ENCODE peak calls at places on chromosome 10, in five cellular contexts. R, L, H, J and D are unnamed samples.

GRCh38 chr10:32348297-32349198 is 1.6 kb upstream of the EPC1 start:
- DNase-seq in R (peak; percentile 12), L (no peak), H (no peak), J (peak; percentile 46), D (peak; percentile 62)

GRCh38 chr10:1360011-1360580 is 303.9 kb downstream of the WDR37 start:
- DNase-seq in R (peak; percentile 58), L (no peak), H (peak; percentile 87), J (peak; percentile 34), D (no peak)

GRCh38 chr10:62095341-62096071 is 173.1 kb downstream of the RTKN2 start:
- DNase-seq in R (no peak), L (peak; percentile 89), H (no peak), J (no peak), D (no peak)

GRCh38 chr10:114749014-114749413 is 72.6 kb upstream of the FHIP2A start:
- DNase-seq in R (no peak), L (peak; percentile 27), H (no peak), J (peak; percentile 36), D (no peak)

GRCh38 chr10:48279081-48279751 is 4.7 kb upstream of the FRMPD2 start:
- DNase-seq in R (no peak), L (no peak), H (no peak), J (no peak), D (no peak)

GRCh38 chr10:119693262-119693957 is 32.4 kb upstream of the INPP5F start:
- DNase-seq in R (no peak), L (no peak), H (no peak), J (no peak), D (no peak)

GRCh38 chr10:46311501-46311951 is 24.7 kb downstream of the ANTXRL start:
- DNase-seq in R (no peak), L (no peak), H (no peak), J (no peak), D (no peak)

GRCh38 chr10:97270523-97271154 is 21.8 kb downstream of the ARHGAP19 start:
- DNase-seq in R (no peak), L (no peak), H (no peak), J (no peak), D (no peak)

GRCh38 chr10:72056113-72056512 is 32.2 kb downstream of the SPOCK2 start:
- DNase-seq in R (no peak), L (no peak), H (no peak), J (no peak), D (no peak)

GRCh38 chr10:102678842-102679289 is 34.6 kb downstream of the TRIM8 start:
- DNase-seq in R (peak; percentile 81), L (peak; percentile 70), H (peak; percentile 93), J (peak; percentile 76), D (peak; percentile 77)

GRCh38 chr10:71044720-71045119 is 156.4 kb upstream of the PCBD1 start:
- DNase-seq in R (no peak), L (no peak), H (no peak), J (no peak), D (no peak)

GRCh38 chr10:71134732-71135211 is 77.6 kb upstream of the UNC5B start:
- DNase-seq in R (no peak), L (no peak), H (no peak), J (no peak), D (no peak)

GRCh38 chr10:88064608-88065383 is 201.4 kb downstream of the PTEN start:
- DNase-seq in R (peak; percentile 60), L (peak; percentile 90), H (no peak), J (no peak), D (no peak)

GRCh38 chr10:122531935-122532334 is 28.6 kb upstream of the DMBT1 start:
- DNase-seq in R (no peak), L (no peak), H (no peak), J (no peak), D (no peak)

GRCh38 chr10:58064714-58065528 is 202.8 kb downstream of the IPMK start:
- DNase-seq in R (peak; percentile 43), L (peak; percentile 61), H (peak; percentile 52), J (peak; percentile 34), D (peak; percentile 75)

GRCh38 chr10:33143160-33143728 is 185.2 kb upstream of the ITGB1 start:
- DNase-seq in R (no peak), L (peak; percentile 83), H (no peak), J (no peak), D (no peak)

GRCh38 chr10:19819419-19820033 is 3.3 kb downstream of the PLXDC2 start:
- DNase-seq in R (peak; percentile 66), L (peak; percentile 76), H (no peak), J (peak; percentile 24), D (peak; percentile 75)

GRCh38 chr10:19815036-19815435 is 1.2 kb upstream of the PLXDC2 start:
- DNase-seq in R (no peak), L (no peak), H (no peak), J (no peak), D (no peak)

GRCh38 chr10:19815478-19816419 is 483 bp upstream of the PLXDC2 start:
- DNase-seq in R (peak; percentile 75), L (peak; percentile 85), H (peak; percentile 87), J (peak; percentile 8), D (no peak)

GRCh38 chr10:19816420-19817250 is at the start of gene PLXDC2:
- DNase-seq in R (peak; percentile 64), L (peak; percentile 66), H (peak; percentile 79), J (no peak), D (no peak)

DNA sequence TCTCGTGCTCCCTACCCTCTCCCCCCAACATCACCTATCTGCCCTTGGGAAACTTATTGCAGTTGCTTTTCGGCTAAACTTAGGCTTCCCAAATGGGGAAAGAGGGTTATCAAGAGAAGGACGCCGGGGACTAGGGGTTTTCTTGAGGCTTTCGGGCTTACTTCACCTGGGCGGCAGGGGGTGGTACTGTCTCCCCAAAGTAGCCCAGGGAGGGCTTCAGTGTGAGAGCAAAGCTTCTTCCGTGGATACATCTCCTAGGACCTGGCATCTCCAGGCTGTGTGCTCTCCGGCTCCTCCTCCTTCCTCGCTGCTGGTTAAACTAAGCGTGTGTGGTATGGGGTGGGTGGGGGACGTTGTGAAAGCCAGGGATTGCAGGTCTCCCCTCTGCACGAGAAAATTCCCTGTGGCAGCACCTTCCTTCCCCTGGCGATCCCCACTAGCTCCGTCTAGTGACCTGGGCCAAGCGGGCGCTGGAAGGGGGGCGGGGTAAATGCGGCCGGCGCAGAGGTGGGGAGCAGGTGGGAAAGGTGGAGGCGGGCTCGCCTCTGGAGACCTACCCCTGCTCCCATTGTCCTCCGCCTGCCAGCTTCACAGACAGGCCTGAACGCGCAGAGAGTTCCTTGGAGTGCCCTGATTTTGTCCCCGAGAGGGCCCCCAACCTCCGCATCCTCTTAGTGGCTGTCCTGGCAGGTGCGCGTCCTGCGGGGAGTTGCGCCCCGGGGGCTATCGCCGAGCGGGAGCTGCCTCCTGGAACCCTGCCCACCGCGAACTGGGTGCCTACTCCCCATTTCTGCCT is 1.2 kb downstream of the PLXDC2 start:
- DNase-seq in R (peak; percentile 51), L (peak; percentile 34), H (no peak), J (no peak), D (no peak)
- H2AFZ ChIP-seq in R (peak overlapping the region; percentile 93), L (peak overlapping the region; percentile 35), H (no peak overlapping the region), J (no peak overlapping the region), D (no peak overlapping the region)

GRCh38 chr10:121462955-121463354 is 135.3 kb downstream of the FGFR2 start:
- DNase-seq in R (peak; percentile 40), L (no peak), H (no peak), J (no peak), D (no peak)

GRCh38 chr10:121461307-121461706 is 136.9 kb downstream of the FGFR2 start:
- DNase-seq in R (no peak), L (no peak), H (no peak), J (no peak), D (no peak)

GRCh38 chr10:121466424-121466823 is 131.8 kb downstream of the FGFR2 start:
- DNase-seq in R (no peak), L (no peak), H (no peak), J (no peak), D (no peak)

GRCh38 chr10:121468726-121469125 is 129.5 kb downstream of the FGFR2 start:
- DNase-seq in R (no peak), L (no peak), H (no peak), J (no peak), D (no peak)

GRCh38 chr10:121465215-121465614 is 133.0 kb downstream of the FGFR2 start:
- DNase-seq in R (no peak), L (no peak), H (no peak), J (no peak), D (no peak)
- H3K79me2 ChIP-seq in R (no peaks in the 10 kb centered on the region), L (no peaks in the 10 kb centered on the region), H (no peaks in the 10 kb centered on the region), J (no peaks in the 10 kb centered on the region), D (no peaks in the 10 kb centered on the region)

GRCh38 chr10:125849448-125849847 is 26.1 kb downstream of the BCCIP start:
- DNase-seq in R (no peak), L (no peak), H (no peak), J (no peak), D (no peak)

GRCh38 chr10:125848371-125848770 is 25.0 kb downstream of the BCCIP start:
- DNase-seq in R (no peak), L (no peak), H (no peak), J (no peak), D (no peak)

GRCh38 chr10:125850766-125851731 is 27.7 kb downstream of the BCCIP start:
- DNase-seq in R (no peak), L (no peak), H (no peak), J (no peak), D (no peak)

GRCh38 chr10:125846894-125847293 is 23.5 kb downstream of the BCCIP start:
- DNase-seq in R (no peak), L (no peak), H (no peak), J (no peak), D (no peak)

GRCh38 chr10:125848857-125849256 is 25.5 kb downstream of the BCCIP start:
- DNase-seq in R (no peak), L (no peak), H (no peak), J (no peak), D (no peak)
- H3K36me3 ChIP-seq in R (peaks cover 33% of the 10 kb centered on the region), L (peaks cover 5% of the 10 kb centered on the region), H (peaks cover 6% of the 10 kb centered on the region), J (peaks cover 49% of the 10 kb centered on the region), D (no peaks in the 10 kb centered on the region)

GRCh38 chr10:18221882-18222281 is 81.7 kb downstream of the CACNB2 start:
- DNase-seq in R (no peak), L (no peak), H (no peak), J (no peak), D (no peak)

GRCh38 chr10:18222870-18223269 is 82.6 kb downstream of the CACNB2 start:
- DNase-seq in R (no peak), L (no peak), H (no peak), J (no peak), D (no peak)

GRCh38 chr10:18224626-18225445 is 84.6 kb downstream of the CACNB2 start:
- DNase-seq in R (no peak), L (peak; percentile 30), H (no peak), J (no peak), D (no peak)

GRCh38 chr10:18226336-18226735 is 86.1 kb downstream of the CACNB2 start:
- DNase-seq in R (no peak), L (no peak), H (no peak), J (no peak), D (no peak)

GRCh38 chr10:18223898-18224297 is 83.7 kb downstream of the CACNB2 start:
- DNase-seq in R (no peak), L (no peak), H (no peak), J (no peak), D (no peak)
- H2AFZ ChIP-seq in R (no peak overlapping the region), L (no peak overlapping the region), H (no peak overlapping the region), J (no peak overlapping the region), D (no peak overlapping the region)